ENCODE peak calls at places on chromosomes 4 and X, in seven cellular contexts. R, H, W, E, Y, N and F are unnamed samples.

GRCh38 chr4:88759039-88759631 is 61.5 kb upstream of the NAP1L5 start:
- DNase-seq in R (no peak), H (no peak), W (no peak), E (peak), Y (no peak), N (peak), F (peak)

GRCh38 chrX:84168574-84168973 is 19.4 kb downstream of the RPS6KA6 start:
- DNase-seq in R (peak), H (no peak), W (no peak), E (peak), Y (no peak), N (no peak), F (no peak)

GRCh38 chrX:13022926-13023325 is 21.5 kb downstream of the FAM9C start:
- DNase-seq in R (no peak), H (no peak), W (no peak), E (no peak), Y (no peak), N (no peak), F (no peak)

GRCh38 chrX:15524417-15524816 is 23.8 kb downstream of the BMX start:
- DNase-seq in R (peak), H (no peak), W (no peak), E (no peak), Y (no peak), N (no peak), F (no peak)

GRCh38 chrX:148204195-148204594 is 223.1 kb downstream of the FMR1NB start:
- DNase-seq in R (no peak), H (no peak), W (no peak), E (no peak), Y (no peak), N (no peak), F (no peak)

GRCh38 chrX:140764401-140764919 is 54.9 kb downstream of the LINC00632 start:
- DNase-seq in R (no peak), H (no peak), W (no peak), E (peak), Y (peak), N (peak), F (peak)

GRCh38 chr4:111027526-111027925 is 404.6 kb upstream of the PITX2 start:
- DNase-seq in R (peak), H (no peak), W (no peak), E (peak), Y (no peak), N (no peak), F (peak)

GRCh38 chr4:151291485-151291884 is 14.5 kb downstream of the PRSS48 start:
- DNase-seq in R (peak), H (no peak), W (no peak), E (peak), Y (no peak), N (no peak), F (peak)